ENCODE peak calls at places on chromosomes 4 and X, in six cellular contexts. T is stimulated activated CD4-positive, alpha-beta T cell treated with anti-CD3 and anti-CD28 coated beads, Interleukin-12 subunit alpha, Interleukin-12 subunit beta, amount 100 ng/mL, for 24 hours; Y is stimulated activated CD8-positive, alpha-beta memory T cell treated with anti-CD3 and anti-CD28 coated beads, Interleukin-12 subunit alpha, Interleukin-12 subunit beta, amount 100 ng/mL, for 1 hour; Z is CMK; B is fibroblast of mammary gland; R is head of caudate nucleus. O is an unnamed sample.

GRCh38 chr4:183960912-183961569 is 55.9 kb downstream of the STOX2 start:
- DNase-seq in B (no peak), T (no peak), R (no peak), Y (no peak), Z (no peak), O (no peak)

GRCh38 chrX:119552508-119552907 is 12.7 kb downstream of the STEEP1 start:
- DNase-seq in B (peak; percentile 46), R (no peak), Y (no peak), T (no peak), Z (no peak), O (no peak)

GRCh38 chr4:20422398-20422797 is 170.7 kb downstream of the SLIT2 start:
- DNase-seq in R (no peak), B (peak; percentile 65), T (no peak), Y (no peak), Z (no peak), O (peak; percentile 40)

GRCh38 chrX:29229802-29230201 is 642.6 kb downstream of the IL1RAPL1 start:
- DNase-seq in T (no peak), Y (no peak), Z (no peak), B (peak; percentile 31), R (no peak), O (no peak)

GRCh38 chr4:95190751-95191436 is 357.9 kb downstream of the UNC5C start:
- DNase-seq in T (no peak), R (peak; percentile 64), Y (no peak), Z (no peak), B (no peak), O (no peak)

GRCh38 chrX:10725071-10725470 is 104.7 kb upstream of the MID1 start:
- DNase-seq in Y (no peak), B (no peak), R (no peak), Z (no peak), T (no peak), O (peak; percentile 2)

GRCh38 chr4:26821677-26822503 is 38.8 kb upstream of the STIM2 start:
- DNase-seq in Y (no peak), R (no peak), T (no peak), B (no peak), Z (no peak), O (no peak)

GRCh38 chr4:2914220-2915126 is 48.7 kb downstream of the NOP14 start:
- DNase-seq in Y (no peak), Z (no peak), B (no peak), R (no peak), T (no peak), O (no peak)

GRCh38 chr4:7280906-7281305 is 88.6 kb downstream of the SORCS2 start:
- DNase-seq in Z (no peak), R (no peak), Y (no peak), B (no peak), T (no peak), O (no peak)

GRCh38 chrX:11100281-11101035 is 10.7 kb upstream of the HCCS start:
- DNase-seq in R (no peak), Z (no peak), Y (no peak), T (no peak), B (peak; percentile 69), O (peak; percentile 6)

GRCh38 chrX:23935116-23935515 is 27.3 kb downstream of the CXorf58 start:
- DNase-seq in Y (no peak), Z (no peak), B (peak; percentile 66), R (no peak), T (no peak), O (no peak)

GRCh38 chr4:82642321-82642720 is 80.5 kb upstream of the TMEM150C start:
- DNase-seq in Y (no peak), T (no peak), B (no peak), R (no peak), Z (no peak), O (no peak)

GRCh38 chrX:15888062-15888461 is 33.4 kb upstream of the AP1S2 start:
- DNase-seq in T (no peak), Z (no peak), Y (no peak), B (no peak), R (no peak), O (no peak)

GRCh38 chrX:154051210-154051810 is 31.6 kb upstream of the IRAK1 start:
- DNase-seq in Y (peak; percentile 35), B (peak; percentile 66), Z (peak; percentile 5), T (peak; percentile 15), R (peak; percentile 60), O (peak; percentile 27)

O was measured in NCI-H146.